ENCODE peak calls at places on chromosomes 13 and 19, in six cellular contexts. J is left ventricle myocardium inferior, E is breast epithelium, S is tibial nerve, B is endothelial cell of umbilical vein, V is left lung. C is an unnamed sample. For H3K4me1 and H3K9me3, the result is how much of the 10 kb centered on the place peaks cover.

GRCh38 chr19:1736916-1737315 is 16.4 kb upstream of the ONECUT3 start:
- DNase-seq in V (no peak), J (no peak), B (no peak), S (no peak), E (no peak), C (no peak)

GRCh38 chr13:31385534-31385933 is 185.8 kb downstream of the B3GLCT start:
- DNase-seq in J (no peak), E (no peak), V (no peak), B (no peak), S (no peak), C (no peak)

GRCh38 chr19:49790866-49791265 is 22.2 kb downstream of the FUZ start:
- DNase-seq in E (no peak), V (no peak), S (no peak), B (no peak), J (peak), C (no peak)

GRCh38 chr19:8302357-8302691 is 5.8 kb downstream of the CD320 start:
- DNase-seq in J (peak), B (no peak), E (peak), V (peak), S (peak), C (peak)

GRCh38 chr19:50821622-50822021 is 2.0 kb downstream of the KLK1 start:
- DNase-seq in E (no peak), S (no peak), B (no peak), J (no peak), V (no peak), C (no peak)

GRCh38 chr19:49613374-49613773 is 22.4 kb downstream of the PRR12 start:
- DNase-seq in J (no peak), E (no peak), S (no peak), V (no peak), B (peak), C (no peak)

GRCh38 chr13:111472559-111473460 is 152.4 kb downstream of the TEX29 start:
- DNase-seq in J (no peak), V (no peak), E (no peak), B (no peak), S (no peak), C (no peak)

GRCh38 chr13:84571264-84571663 is 689.0 kb upstream of the SLITRK1 start:
- DNase-seq in B (no peak), E (no peak), S (no peak), J (no peak), V (no peak), C (no peak)

GRCh38 chr19:29543381-29543780 is 17.6 kb downstream of the VSTM2B start:
- DNase-seq in J (no peak), V (no peak), S (no peak), B (no peak), E (no peak), C (no peak)

GRCh38 chr13:82298110-82298509 is 1584.2 kb downstream of the SLITRK1 start:
- DNase-seq in V (no peak), E (no peak), S (no peak), J (no peak), B (no peak), C (no peak)

GRCh38 chr19:12000152-12000981 is 35.1 kb downstream of the ZNF433 start:
- DNase-seq in E (no peak), S (no peak), B (no peak), J (no peak), V (no peak), C (no peak)

GRCh38 chr19:3420244-3420755 is 53.9 kb downstream of the NFIC start:
- DNase-seq in J (no peak), S (no peak), B (no peak), E (no peak), V (no peak), C (no peak)

GRCh38 chr19:6778386-6778785 is 5.9 kb downstream of the VAV1 start:
- DNase-seq in B (no peak), S (no peak), J (no peak), V (no peak), E (no peak), C (no peak)

GRCh38 chr13:47794963-47795362 is 206.1 kb downstream of the SUCLA2 start:
- DNase-seq in S (no peak), E (no peak), B (no peak), J (no peak), V (no peak), C (no peak)

GRCh38 chr13:30446122-30446500 is 19.6 kb downstream of the HMGB1 start:
- DNase-seq in S (no peak), E (no peak), V (no peak), B (no peak), J (no peak), C (no peak)

GRCh38 chr13:64928704-64929499 is 2301.2 kb downstream of the PCDH9 start:
- DNase-seq in B (peak), S (no peak), E (no peak), V (no peak), J (no peak), C (no peak)

GRCh38 chr19:15563325-15563794 is 51.7 kb upstream of the CYP4F8 start:
- DNase-seq in E (no peak), V (no peak), S (no peak), B (no peak), J (peak), C (no peak)

GRCh38 chr13:92843549-92843948 is 383.1 kb upstream of the GPC6 start:
- DNase-seq in S (no peak), J (no peak), V (no peak), E (no peak), B (no peak), C (no peak)

GRCh38 chr13:77285098-77285497 is 41.8 kb downstream of the MYCBP2 start:
- DNase-seq in E (no peak), S (no peak), J (no peak), V (no peak), B (no peak), C (no peak)

GRCh38 chr13:19959141-19959830 is 759 bp downstream of the ZMYM2 start:
- DNase-seq in S (peak), V (peak), E (peak), B (peak), J (peak), C (peak)

GRCh38 chr19:18418725-18419194 is 438 bp upstream of the SSBP4 start:
- DNase-seq in S (no peak), V (peak), J (no peak), B (no peak), E (no peak), C (peak)

GRCh38 chr19:45710731-45711130 is 18.3 kb downstream of the QPCTL start:
- DNase-seq in J (no peak), E (no peak), V (no peak), S (no peak), B (no peak), C (no peak)

GRCh38 chr13:73657821-73658540 is 476.2 kb downstream of the KLF12 start:
- DNase-seq in V (no peak), S (no peak), E (peak), J (peak), B (no peak), C (no peak)

GRCh38 chr13:102729560-102730275 is 34.9 kb upstream of the METTL21C start:
- DNase-seq in S (no peak), J (no peak), V (no peak), E (no peak), B (peak), C (no peak)

GRCh38 chr13:99282264-99283231 is 24.4 kb upstream of the GPR18 start:
- DNase-seq in V (no peak), J (no peak), E (no peak), B (no peak), S (no peak), C (no peak)

GRCh38 chr19:6325614-6326013 is 7.8 kb downstream of the ACER1 start:
- DNase-seq in V (no peak), E (no peak), S (no peak), B (no peak), J (no peak), C (no peak)

GRCh38 chr13:85091835-85092234 is 707.4 kb downstream of the SLITRK6 start:
- DNase-seq in B (no peak), E (no peak), S (no peak), V (no peak), J (no peak), C (no peak)

GRCh38 chr19:50332264-50333038 is 3.3 kb upstream of the KCNC3 start:
- DNase-seq in E (peak), S (no peak), V (no peak), J (no peak), B (no peak), C (peak)

GRCh38 chr13:98475521-98475920 is 101.4 kb downstream of the STK24 start:
- DNase-seq in B (peak), S (no peak), V (peak), E (no peak), J (no peak), C (peak)

GRCh38 chr13:75368167-75368566 is 113.8 kb downstream of the TBC1D4 start:
- DNase-seq in S (no peak), J (no peak), E (no peak), V (no peak), B (peak), C (no peak)

GRCh38 chr13:24632382-24633121 is 47.7 kb upstream of the ATP12A start:
- DNase-seq in S (no peak), E (no peak), B (no peak), V (no peak), J (no peak), C (no peak)

GRCh38 chr19:42422576-42423461 is 4.4 kb downstream of the LIPE start:
- DNase-seq in E (no peak), S (no peak), B (no peak), V (no peak), J (no peak), C (no peak)

GRCh38 chr19:42423462-42424344 is 3.5 kb downstream of the LIPE start:
- DNase-seq in S (peak), J (peak), B (peak), E (peak), V (peak), C (peak)

GRCh38 chr19:42426643-42427042 is 545 bp downstream of the LIPE start:
- DNase-seq in B (no peak), V (no peak), E (no peak), S (no peak), J (no peak), C (no peak)

GRCh38 chr19:42424345-42424707 is 2.9 kb downstream of the LIPE start:
- DNase-seq in J (no peak), E (no peak), S (no peak), B (no peak), V (no peak), C (no peak)

DNA sequence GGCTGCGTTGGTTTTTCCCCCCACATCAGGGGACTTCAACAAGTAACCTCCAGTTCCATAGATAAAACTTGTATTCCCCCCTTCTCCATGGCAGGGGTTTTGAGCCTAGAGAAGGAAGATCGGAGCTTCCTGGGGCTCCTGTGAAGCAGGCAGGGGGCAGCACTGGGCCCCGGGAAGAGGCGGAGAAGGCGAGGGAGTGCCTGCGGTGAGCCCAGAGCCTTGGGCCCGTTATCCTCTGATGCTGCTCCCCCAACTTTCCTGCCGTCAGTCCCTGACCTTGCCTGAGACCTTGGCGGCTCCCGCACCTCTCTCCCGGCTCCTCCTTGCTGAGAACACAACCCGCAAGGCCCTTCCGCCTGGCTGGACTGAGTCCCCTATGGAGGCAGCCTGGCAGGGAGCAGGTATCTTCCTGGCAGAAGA is 2.5 kb downstream of the LIPE start:
- DNase-seq in V (no peak), B (no peak), E (no peak), J (no peak), S (no peak), C (no peak)
- TF ChIP-seq CTCF in V (no peak), B (no peak), E (no peak), J (peak), S (no peak), C (no peak)

DNA sequence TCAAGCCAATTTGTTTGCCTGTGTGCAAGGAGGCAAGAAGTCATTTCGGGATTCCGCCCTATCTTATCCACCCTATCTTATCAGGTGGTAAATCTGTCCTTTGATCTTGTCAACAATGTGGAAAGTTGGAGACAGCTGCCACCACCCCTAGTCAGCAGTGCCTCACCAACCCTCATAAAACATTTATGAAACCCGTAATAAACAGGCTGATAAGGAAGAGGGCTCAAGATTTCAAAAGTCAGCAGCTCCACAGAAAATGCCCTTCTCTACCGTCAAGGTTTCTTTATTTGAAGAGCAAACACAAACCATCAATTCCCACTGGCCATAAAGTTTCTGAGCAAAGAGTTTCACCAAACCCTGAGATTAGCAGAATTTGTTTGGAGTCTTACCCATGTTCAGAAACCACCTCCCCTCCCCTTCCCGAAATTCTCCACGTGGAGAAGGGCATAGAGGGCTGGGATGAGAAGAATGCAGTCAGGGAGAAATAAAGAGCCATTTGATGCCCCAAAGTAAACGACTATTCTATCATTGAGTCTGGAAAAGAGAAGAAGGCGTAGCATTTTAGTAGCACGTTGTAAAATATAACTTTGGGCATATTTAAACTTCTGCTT is 196.1 kb upstream of the GPR12 start:
- DNase-seq in V (no peak), S (no peak), B (no peak), J (no peak), E (no peak), C (no peak)
- H3K4me1 ChIP-seq in V (under half), S (under half), B (under half), J (under half), E (under half), C (under half)

DNA sequence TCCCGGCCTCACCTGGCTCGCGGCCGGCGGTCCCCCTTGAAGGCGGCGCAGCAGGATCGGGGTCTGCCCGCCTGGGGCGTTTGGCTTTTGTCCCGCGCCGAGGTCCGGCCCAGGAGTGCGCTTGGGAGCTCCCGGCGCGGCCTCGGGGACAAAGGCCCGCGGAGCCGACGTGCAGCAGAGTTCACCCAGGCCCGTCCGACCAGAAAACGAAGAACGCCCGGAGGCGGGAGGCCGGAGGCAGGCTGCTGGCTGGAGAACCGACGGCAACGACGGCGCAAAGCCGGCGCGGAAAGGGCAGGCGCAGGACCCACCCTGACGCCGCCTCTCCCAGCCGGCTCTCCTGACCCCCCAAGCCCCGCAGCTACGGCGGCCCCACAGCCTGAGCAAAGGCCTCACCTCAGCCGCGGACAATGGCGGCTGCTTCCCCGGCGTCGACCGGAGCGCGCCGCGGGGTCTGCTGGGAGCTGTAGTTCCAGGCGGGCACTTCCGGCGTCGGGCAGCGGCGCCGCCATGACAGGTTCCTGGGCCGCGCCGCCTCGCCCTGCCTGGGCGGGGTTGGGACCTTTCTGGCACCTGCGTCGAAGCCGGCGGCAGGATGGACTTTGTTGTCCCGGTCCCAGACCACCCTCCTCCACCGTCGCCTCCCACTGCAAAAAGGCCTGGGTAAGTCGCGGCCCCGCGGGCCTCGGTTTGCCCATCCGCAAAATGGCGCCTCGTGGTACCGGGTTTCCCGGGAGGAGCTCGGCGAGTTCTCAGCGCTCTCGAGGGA is at the start of gene ZNF606:
- DNase-seq in S (peak), B (peak), E (peak), J (peak), V (peak), C (peak)
- H3K9me3 ChIP-seq in S (half or more), B (under half), E (half or more), J (half or more), V (under half), C (half or more)

DNA sequence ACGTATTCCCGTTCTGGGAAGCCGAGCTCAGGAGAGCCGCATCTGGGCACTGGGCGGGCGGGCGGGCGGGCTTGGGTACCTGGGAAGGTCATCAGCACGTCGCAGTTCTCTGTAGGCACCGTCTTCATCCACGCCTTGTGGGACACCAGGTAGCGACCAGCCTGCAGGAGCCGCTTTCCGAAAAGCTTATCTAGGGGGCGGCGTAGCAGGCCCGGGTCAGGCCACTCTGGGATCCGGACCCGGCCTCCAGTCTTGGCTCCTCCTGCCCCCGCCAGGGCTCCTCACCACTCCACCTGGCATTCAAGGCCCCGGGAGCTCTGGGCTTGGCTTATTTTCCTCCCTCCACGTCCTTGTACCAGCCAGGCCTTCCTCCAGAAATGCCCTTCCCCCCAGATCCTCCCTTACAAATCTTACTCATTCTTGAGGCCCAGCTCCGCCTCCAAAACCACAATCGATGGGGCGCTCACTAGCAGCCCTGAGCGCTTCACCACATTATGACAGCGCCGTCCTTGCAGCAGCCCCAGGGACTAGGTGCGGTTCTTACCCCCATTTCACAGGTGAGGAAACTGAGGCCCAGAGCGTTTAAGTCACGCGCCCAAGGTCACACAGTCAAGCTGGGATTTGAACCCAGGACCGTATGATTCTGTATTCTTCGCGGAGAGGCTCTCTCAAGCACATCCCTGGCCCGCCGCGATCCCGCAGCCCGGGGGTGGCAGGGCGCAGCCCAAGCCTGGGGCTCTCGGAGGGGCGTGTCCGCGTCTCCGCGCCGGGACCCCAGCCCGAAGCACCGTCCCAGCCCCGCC is 843 bp downstream of the ANO8 start:
- DNase-seq in J (no peak), V (no peak), S (no peak), E (no peak), B (no peak), C (no peak)
- TF ChIP-seq CTCF in J (no peak), V (no peak), S (no peak), E (no peak), B (no peak), C (no peak)

C was measured in lower lobe of right lung.